ENCODE peak calls at places on chromosomes 12 and 14, in eight cellular contexts. B is HepG2, T is GM12865, S is AG04450, E is cardiac fibroblast, R is glutamatergic neuron, U is psoas muscle, A is A549. I is an unnamed sample.

GRCh38 chr12:130876758-130877157 is 4.9 kb downstream of the RAN start:
- DNase-seq in T (no peak), A (no peak), U (no peak), B (no peak), R (no peak), S (no peak), E (no peak), I (no peak)

GRCh38 chr14:29601559-29602109 is 326.0 kb downstream of the PRKD1 start:
- DNase-seq in U (no peak), B (no peak), T (no peak), E (peak; percentile 17), R (no peak), S (no peak), A (no peak), I (no peak)

GRCh38 chr12:98701166-98701565 is 56.1 kb downstream of the APAF1 start:
- DNase-seq in T (no peak), E (no peak), R (no peak), S (peak; percentile 0), A (no peak), U (no peak), B (no peak), I (no peak)

GRCh38 chr14:103185051-103186027 is 62.1 kb downstream of the TNFAIP2 start:
- DNase-seq in E (peak; percentile 50), B (peak; percentile 27), T (peak; percentile 37), S (no peak), R (no peak), U (no peak), A (peak; percentile 31), I (peak; percentile 69)

GRCh38 chr12:11746024-11746771 is 96.7 kb downstream of the ETV6 start:
- DNase-seq in A (no peak), T (peak; percentile 88), U (no peak), R (no peak), B (no peak), E (peak; percentile 54), S (no peak), I (no peak)

GRCh38 chr12:2152134-2152533 is 99.3 kb downstream of the CACNA1C start:
- DNase-seq in T (peak; percentile 79), R (no peak), U (no peak), A (no peak), B (no peak), E (no peak), S (no peak), I (no peak)

GRCh38 chr14:52272375-52272774 is 4.9 kb downstream of the PTGDR start:
- DNase-seq in S (no peak), U (no peak), R (no peak), A (peak; percentile 26), E (peak; percentile 57), B (no peak), T (peak; percentile 49), I (peak; percentile 33)

GRCh38 chr12:76374395-76375020 is 26.3 kb upstream of the BBS10 start:
- DNase-seq in R (no peak), B (no peak), T (no peak), A (no peak), U (no peak), E (no peak), S (no peak), I (no peak)

GRCh38 chr14:22466520-22466919 is 122.5 kb downstream of the DAD1 start:
- DNase-seq in E (no peak), A (no peak), U (no peak), R (no peak), T (peak; percentile 82), S (no peak), B (no peak), I (peak; percentile 51)

GRCh38 chr14:88668448-88669116 is 105.7 kb downstream of the ZC3H14 start:
- DNase-seq in S (no peak), R (no peak), T (peak; percentile 38), E (no peak), B (no peak), A (no peak), U (no peak), I (peak; percentile 25)

GRCh38 chr14:101665478-101666078 is 95.9 kb upstream of the PPP2R5C start:
- DNase-seq in E (peak; percentile 48), T (peak; percentile 64), A (peak; percentile 71), R (peak; percentile 58), S (peak; percentile 2), U (no peak), B (peak; percentile 32), I (peak; percentile 28)

GRCh38 chr12:32895688-32896437 is 714 bp downstream of the PKP2 start:
- DNase-seq in S (no peak), U (no peak), B (peak; percentile 25), A (peak; percentile 41), E (no peak), T (no peak), R (no peak), I (no peak)

GRCh38 chr14:101333335-101334280 is 227.7 kb upstream of the DIO3 start:
- DNase-seq in U (no peak), B (no peak), A (no peak), T (no peak), E (no peak), S (no peak), R (no peak), I (no peak)

GRCh38 chr14:77125275-77126073 is 16.1 kb downstream of the ZDHHC22 start:
- DNase-seq in T (no peak), U (no peak), A (no peak), R (no peak), B (no peak), S (no peak), E (no peak), I (no peak)

GRCh38 chr14:100190126-100190525 is 30.7 kb upstream of the DEGS2 start:
- DNase-seq in B (no peak), U (no peak), T (no peak), R (no peak), E (no peak), A (no peak), S (no peak), I (no peak)

DNA sequence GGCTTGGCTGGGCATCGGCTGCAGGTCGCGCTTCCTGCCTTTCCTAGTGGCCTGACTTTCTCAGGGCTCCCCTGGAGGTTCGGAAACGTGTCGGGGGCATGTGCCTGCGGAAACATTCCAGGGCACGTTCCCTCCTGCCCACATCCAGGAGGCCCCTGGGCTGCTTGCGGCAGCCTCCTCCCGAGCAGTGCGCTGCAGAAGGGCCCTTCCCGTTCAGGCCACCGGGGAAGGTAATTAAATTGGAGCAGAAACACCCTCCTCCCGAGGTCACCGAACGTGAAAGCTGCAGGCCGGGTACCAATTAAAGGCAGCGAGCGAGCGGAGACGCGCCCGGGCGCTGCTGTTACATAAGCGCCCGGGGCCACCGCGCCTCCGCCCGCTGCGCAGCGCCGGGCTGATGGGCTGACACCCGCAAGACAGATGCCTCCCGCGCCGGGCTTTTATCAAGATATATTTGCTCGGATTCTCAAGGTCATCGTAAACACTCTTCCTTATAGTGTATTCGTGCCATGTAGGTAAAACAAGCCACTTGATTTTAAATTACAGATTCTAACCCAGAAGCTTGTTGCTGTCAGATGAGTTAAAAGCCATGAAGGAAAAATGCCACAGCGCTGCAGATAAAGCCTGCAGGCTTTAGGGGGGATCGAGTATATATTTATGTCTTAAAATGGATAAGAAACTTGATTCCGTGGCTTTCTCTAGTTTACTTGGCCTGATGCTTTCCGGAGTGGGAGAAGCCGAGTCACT is 31.4 kb downstream of the SSPN start:
- DNase-seq in A (no peak), B (no peak), S (no peak), T (no peak), R (peak; percentile 65), E (no peak), U (peak; percentile 27), I (no peak)
- TF ChIP-seq CTCF in A (no peak), B (no peak), S (no peak), T (no peak), R (no peak), E (no peak), U (no peak), I (no peak)

DNA sequence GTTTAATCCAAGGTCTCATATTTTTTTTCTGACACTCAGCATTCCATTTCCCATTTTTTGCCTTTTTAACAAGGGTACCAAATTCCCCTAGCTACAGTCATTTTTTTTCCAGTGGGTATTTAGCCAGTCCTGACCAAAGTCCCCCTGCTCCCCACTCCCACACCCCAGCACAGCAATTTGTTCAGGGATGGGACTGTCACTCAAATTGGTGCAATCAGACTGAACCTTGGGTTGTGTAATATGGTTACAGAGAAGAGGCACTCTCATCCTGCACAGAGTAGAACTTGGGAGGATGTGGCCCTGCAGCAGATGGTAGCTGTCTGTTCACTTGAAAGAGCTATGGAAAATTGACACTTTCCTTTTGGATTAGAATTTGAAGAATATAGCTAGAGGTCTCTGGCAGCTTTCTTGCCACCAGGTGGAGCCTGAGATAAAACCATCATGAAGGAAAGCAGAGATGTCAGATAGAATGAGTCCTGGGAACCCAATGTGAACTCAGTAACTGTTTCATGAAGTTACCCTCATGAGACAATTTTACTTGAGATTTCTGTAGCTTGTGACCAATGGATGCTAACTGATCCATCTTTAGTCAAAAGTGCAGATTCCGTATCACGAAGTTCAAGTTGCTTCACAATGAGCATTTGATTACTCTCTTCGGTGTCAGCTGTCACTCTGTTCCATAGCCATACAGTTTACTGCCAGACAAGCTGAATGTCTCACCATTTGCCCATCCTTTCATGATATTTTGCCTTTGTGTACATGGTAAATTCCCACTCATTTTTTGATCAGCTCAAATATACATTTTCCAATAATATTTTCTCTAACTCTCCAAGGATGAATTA is 394.0 kb upstream of the SYT1 start:
- DNase-seq in R (peak; percentile 26), B (peak; percentile 27), E (peak; percentile 49), A (peak; percentile 6), T (peak; percentile 33), S (no peak), U (no peak), I (no peak)
- TF ChIP-seq CTCF in R (peak; percentile 43), B (peak; percentile 41), E (peak; percentile 68), A (peak; percentile 67), T (peak; percentile 40), S (peak; percentile 79), U (no peak), I (peak; percentile 38)

DNA sequence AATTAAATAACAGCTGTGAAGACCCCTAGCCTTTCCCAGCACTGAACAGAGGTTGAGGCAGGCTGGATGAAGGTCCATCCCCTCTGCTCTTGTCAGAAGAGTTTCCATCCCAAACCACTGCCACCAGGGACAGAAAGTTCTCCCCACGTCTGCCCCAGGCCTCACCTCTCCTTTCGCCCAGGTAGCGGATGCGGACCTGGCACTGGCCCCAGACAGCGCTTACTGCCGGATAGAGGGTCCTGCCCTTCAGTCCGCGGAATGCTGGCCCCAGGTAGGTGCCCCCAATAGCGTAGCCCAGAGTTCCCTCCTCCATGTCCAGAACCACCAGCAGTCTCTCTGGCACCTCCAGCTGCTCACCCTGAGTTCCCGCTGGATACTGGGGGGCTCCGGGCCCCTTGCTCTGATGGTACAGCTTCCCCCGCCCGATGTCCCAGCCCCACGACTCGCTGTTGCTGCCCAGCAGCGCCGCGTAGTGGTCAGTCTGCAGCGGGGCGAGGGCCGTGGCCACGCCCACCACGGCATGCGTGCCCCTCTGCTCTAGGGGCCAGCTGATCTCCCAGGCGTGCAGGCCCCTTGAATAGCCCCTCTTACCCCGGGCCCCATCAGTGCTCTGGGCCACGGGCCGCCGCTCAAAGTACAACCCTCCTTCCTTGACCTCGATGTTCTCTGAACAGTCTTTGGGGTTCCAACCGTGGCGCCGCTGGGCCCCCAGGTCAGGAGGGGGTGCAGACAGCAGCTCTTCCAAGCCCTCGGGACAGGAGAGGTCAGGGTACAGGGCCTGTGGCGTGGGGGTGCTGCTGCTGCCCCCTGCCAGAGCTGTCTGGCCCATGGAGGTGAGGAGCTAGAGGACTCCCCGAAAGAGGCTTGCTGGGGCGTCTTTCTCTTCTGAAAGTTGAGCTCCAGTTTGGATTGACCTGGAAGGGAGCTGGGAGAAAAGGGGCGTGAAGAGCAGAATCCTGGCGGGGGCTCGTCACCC is 742 bp downstream of the SPSB2 start:
- DNase-seq in S (no peak), A (peak; percentile 78), B (peak; percentile 72), E (peak; percentile 76), T (peak; percentile 88), R (peak; percentile 92), U (peak; percentile 86), I (peak; percentile 88)
- TF ChIP-seq CTCF in S (peak; percentile 97), A (peak; percentile 94), B (peak; percentile 98), E (peak; percentile 99), T (peak; percentile 96), R (peak; percentile 87), U (peak; percentile 95), I (peak; percentile 99)

GRCh38 chr14:72554994-72555608 is 338.8 kb downstream of the DPF3 start:
- DNase-seq in A (no peak), S (no peak), R (no peak), B (no peak), T (no peak), U (no peak), E (no peak), I (no peak)
- TF ChIP-seq CTCF in A (no peak), S (no peak), R (no peak), B (no peak), T (no peak), U (peak; percentile 18), E (no peak), I (no peak)